ENCODE peak calls at places on chromosomes 13 and 19, in seven cellular contexts. One of them, this sample, is unnamed.

GRCh38 chr13:82739881-82740280 is 1142.4 kb downstream of the SLITRK1 start:
- DNase-seq in psoas muscle: no peak
- DNase-seq in left lung: no peak
- DNase-seq in heart left ventricle: no peak
- DNase-seq in heart right ventricle: no peak
- DNase-seq in stomach: no peak
- DNase-seq in MM.1S: no peak
- DNase-seq in this sample: no peak

GRCh38 chr19:13959962-13960862 is 7.9 kb downstream of the DCAF15 start:
- DNase-seq in heart right ventricle: no peak
- DNase-seq in psoas muscle: no peak
- DNase-seq in stomach: no peak
- DNase-seq in heart left ventricle: no peak
- DNase-seq in MM.1S: no peak
- DNase-seq in left lung: no peak
- DNase-seq in this sample: no peak

GRCh38 chr13:76663941-76664340 is 222.3 kb downstream of the KCTD12 start:
- DNase-seq in heart right ventricle: no peak
- DNase-seq in MM.1S: no peak
- DNase-seq in stomach: no peak
- DNase-seq in heart left ventricle: no peak
- DNase-seq in psoas muscle: no peak
- DNase-seq in left lung: no peak
- DNase-seq in this sample: no peak

GRCh38 chr19:48964205-48965032 is 690 bp upstream of the FTL start:
- DNase-seq in stomach: peak; percentile 56
- DNase-seq in psoas muscle: no peak
- DNase-seq in heart right ventricle: no peak
- DNase-seq in left lung: no peak
- DNase-seq in MM.1S: no peak
- DNase-seq in heart left ventricle: no peak
- DNase-seq in this sample: no peak

GRCh38 chr13:41496420-41497234 is 39.3 kb downstream of the RGCC start:
- DNase-seq in psoas muscle: no peak
- DNase-seq in left lung: no peak
- DNase-seq in heart left ventricle: no peak
- DNase-seq in heart right ventricle: no peak
- DNase-seq in MM.1S: peak; percentile 53
- DNase-seq in stomach: no peak
- DNase-seq in this sample: no peak

GRCh38 chr19:57321164-57321563 is 892 bp downstream of the ZNF543 start:
- DNase-seq in psoas muscle: no peak
- DNase-seq in heart right ventricle: no peak
- DNase-seq in MM.1S: no peak
- DNase-seq in heart left ventricle: no peak
- DNase-seq in left lung: no peak
- DNase-seq in stomach: no peak
- DNase-seq in this sample: no peak

GRCh38 chr13:43725460-43725859 is 61.3 kb downstream of the ENOX1 start:
- DNase-seq in heart left ventricle: no peak
- DNase-seq in MM.1S: no peak
- DNase-seq in stomach: no peak
- DNase-seq in heart right ventricle: no peak
- DNase-seq in left lung: no peak
- DNase-seq in psoas muscle: no peak
- DNase-seq in this sample: no peak

GRCh38 chr19:11137542-11138384 is 17.8 kb downstream of the SPC24 start:
- DNase-seq in psoas muscle: peak; percentile 83
- DNase-seq in stomach: peak; percentile 77
- DNase-seq in heart left ventricle: peak; percentile 89
- DNase-seq in left lung: peak; percentile 82
- DNase-seq in heart right ventricle: peak; percentile 79
- DNase-seq in MM.1S: peak; percentile 51
- DNase-seq in this sample: peak; percentile 76

GRCh38 chr19:21584532-21584931 is 79.1 kb downstream of the ZNF429 start:
- DNase-seq in MM.1S: no peak
- DNase-seq in stomach: no peak
- DNase-seq in left lung: no peak
- DNase-seq in psoas muscle: no peak
- DNase-seq in heart right ventricle: no peak
- DNase-seq in heart left ventricle: no peak
- DNase-seq in this sample: no peak

GRCh38 chr13:26042781-26043180 is 9.0 kb downstream of the SHISA2 start:
- DNase-seq in heart right ventricle: no peak
- DNase-seq in heart left ventricle: no peak
- DNase-seq in stomach: no peak
- DNase-seq in psoas muscle: no peak
- DNase-seq in MM.1S: no peak
- DNase-seq in left lung: no peak
- DNase-seq in this sample: no peak

GRCh38 chr13:41405367-41405766 is 52.0 kb upstream of the RGCC start:
- DNase-seq in left lung: no peak
- DNase-seq in heart right ventricle: no peak
- DNase-seq in heart left ventricle: no peak
- DNase-seq in psoas muscle: no peak
- DNase-seq in MM.1S: no peak
- DNase-seq in stomach: no peak
- DNase-seq in this sample: no peak

GRCh38 chr13:93776936-93777335 is 550.3 kb downstream of the GPC6 start:
- DNase-seq in heart left ventricle: no peak
- DNase-seq in left lung: no peak
- DNase-seq in psoas muscle: no peak
- DNase-seq in stomach: no peak
- DNase-seq in heart right ventricle: no peak
- DNase-seq in MM.1S: no peak
- DNase-seq in this sample: no peak

GRCh38 chr13:50537029-50537428 is 306.5 kb downstream of the DLEU7 start:
- DNase-seq in psoas muscle: no peak
- DNase-seq in heart left ventricle: no peak
- DNase-seq in MM.1S: no peak
- DNase-seq in stomach: no peak
- DNase-seq in heart right ventricle: no peak
- DNase-seq in left lung: no peak
- DNase-seq in this sample: no peak

GRCh38 chr13:76944457-76944856 is 3.9 kb upstream of the ACOD1 start:
- DNase-seq in heart right ventricle: no peak
- DNase-seq in heart left ventricle: no peak
- DNase-seq in left lung: no peak
- DNase-seq in stomach: no peak
- DNase-seq in MM.1S: no peak
- DNase-seq in psoas muscle: no peak
- DNase-seq in this sample: no peak

GRCh38 chr13:101217086-101217485 is 199.2 kb downstream of the NALCN start:
- DNase-seq in MM.1S: no peak
- DNase-seq in psoas muscle: no peak
- DNase-seq in heart right ventricle: no peak
- DNase-seq in stomach: no peak
- DNase-seq in heart left ventricle: no peak
- DNase-seq in left lung: no peak
- DNase-seq in this sample: no peak

GRCh38 chr13:113655358-113656014 is 2.5 kb downstream of the ATP4B start:
- DNase-seq in heart left ventricle: no peak
- DNase-seq in stomach: peak; percentile 10
- DNase-seq in MM.1S: no peak
- DNase-seq in psoas muscle: no peak
- DNase-seq in left lung: peak; percentile 19
- DNase-seq in heart right ventricle: no peak
- DNase-seq in this sample: no peak

GRCh38 chr19:4582112-4582553 is 22.6 kb upstream of the SEMA6B start:
- DNase-seq in MM.1S: no peak
- DNase-seq in stomach: no peak
- DNase-seq in left lung: no peak
- DNase-seq in heart left ventricle: no peak
- DNase-seq in psoas muscle: no peak
- DNase-seq in heart right ventricle: no peak
- DNase-seq in this sample: no peak

GRCh38 chr19:27716922-27717321 is 1496.0 kb downstream of the UQCRFS1 start:
- DNase-seq in stomach: no peak
- DNase-seq in MM.1S: no peak
- DNase-seq in psoas muscle: no peak
- DNase-seq in left lung: no peak
- DNase-seq in heart left ventricle: no peak
- DNase-seq in heart right ventricle: no peak
- DNase-seq in this sample: no peak

GRCh38 chr13:106033634-106034033 is 501.8 kb downstream of the EFNB2 start:
- DNase-seq in stomach: no peak
- DNase-seq in heart left ventricle: no peak
- DNase-seq in left lung: no peak
- DNase-seq in MM.1S: no peak
- DNase-seq in psoas muscle: no peak
- DNase-seq in heart right ventricle: no peak
- DNase-seq in this sample: no peak

GRCh38 chr13:35599385-35599784 is 122.9 kb upstream of the MAB21L1 start:
- DNase-seq in heart left ventricle: no peak
- DNase-seq in left lung: no peak
- DNase-seq in psoas muscle: no peak
- DNase-seq in heart right ventricle: no peak
- DNase-seq in stomach: no peak
- DNase-seq in MM.1S: no peak
- DNase-seq in this sample: no peak

GRCh38 chr19:47049307-47049700 is 880 bp upstream of the TMEM160 start:
- DNase-seq in MM.1S: no peak
- DNase-seq in stomach: no peak
- DNase-seq in heart left ventricle: no peak
- DNase-seq in heart right ventricle: no peak
- DNase-seq in psoas muscle: no peak
- DNase-seq in left lung: no peak
- DNase-seq in this sample: no peak

GRCh38 chr13:110874508-110874960 is 40.3 kb downstream of the ANKRD10 start:
- DNase-seq in stomach: peak; percentile 85
- DNase-seq in MM.1S: peak; percentile 60
- DNase-seq in psoas muscle: peak; percentile 86
- DNase-seq in heart left ventricle: peak; percentile 92
- DNase-seq in heart right ventricle: peak; percentile 89
- DNase-seq in left lung: peak; percentile 89
- DNase-seq in this sample: peak; percentile 31

GRCh38 chr13:75481176-75482069 is 546 bp downstream of the TBC1D4 start:
- DNase-seq in stomach: peak; percentile 34
- DNase-seq in MM.1S: peak; percentile 18
- DNase-seq in heart left ventricle: peak; percentile 73
- DNase-seq in psoas muscle: peak; percentile 45
- DNase-seq in left lung: peak; percentile 36
- DNase-seq in heart right ventricle: peak; percentile 46
- DNase-seq in this sample: peak; percentile 47

GRCh38 chr19:1754651-1755466 is 1.6 kb downstream of the ONECUT3 start:
- DNase-seq in psoas muscle: no peak
- DNase-seq in left lung: no peak
- DNase-seq in MM.1S: no peak
- DNase-seq in stomach: no peak
- DNase-seq in heart right ventricle: no peak
- DNase-seq in heart left ventricle: no peak
- DNase-seq in this sample: peak; percentile 19

GRCh38 chr13:100235311-100235901 is 146.5 kb downstream of the PCCA start:
- DNase-seq in heart right ventricle: no peak
- DNase-seq in heart left ventricle: no peak
- DNase-seq in stomach: no peak
- DNase-seq in MM.1S: peak; percentile 26
- DNase-seq in left lung: no peak
- DNase-seq in psoas muscle: no peak
- DNase-seq in this sample: peak; percentile 57

GRCh38 chr19:52296773-52297600 is at the start of gene ZNF480:
- DNase-seq in heart left ventricle: peak; percentile 94
- DNase-seq in left lung: peak; percentile 87
- DNase-seq in heart right ventricle: peak; percentile 89
- DNase-seq in psoas muscle: peak; percentile 89
- DNase-seq in stomach: peak; percentile 89
- DNase-seq in MM.1S: peak; percentile 78
- DNase-seq in this sample: peak; percentile 89
- TF ChIP-seq CTCF in heart left ventricle: peak; percentile 6
- TF ChIP-seq CTCF in left lung: no peak
- TF ChIP-seq CTCF in heart right ventricle: no peak
- TF ChIP-seq CTCF in psoas muscle: no peak
- TF ChIP-seq CTCF in stomach: no peak
- TF ChIP-seq CTCF in MM.1S: no peak
- TF ChIP-seq CTCF in this sample: no peak

DNA sequence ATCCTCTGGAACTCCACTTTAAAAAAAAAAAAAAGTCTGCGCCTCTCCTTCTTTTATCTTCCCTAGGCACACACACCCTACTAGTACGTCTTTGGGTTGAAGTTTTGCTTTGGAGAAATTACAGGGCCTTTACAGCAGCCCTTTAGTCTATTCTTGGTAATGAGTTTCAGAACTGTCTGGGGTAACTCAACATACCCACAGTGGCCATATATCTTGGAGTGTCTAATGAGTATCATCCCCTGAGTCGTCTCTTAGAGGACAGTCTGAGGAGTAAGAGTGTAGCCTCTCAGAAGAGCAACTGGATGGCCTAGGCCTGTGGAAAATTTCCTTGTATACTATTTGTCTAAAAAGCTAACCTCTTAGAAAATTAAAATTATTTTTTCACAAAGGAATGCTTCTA is 6.1 kb upstream of the ZNF681 start:
- DNase-seq in left lung: no peak
- DNase-seq in MM.1S: no peak
- DNase-seq in heart right ventricle: no peak
- DNase-seq in psoas muscle: no peak
- DNase-seq in stomach: no peak
- DNase-seq in heart left ventricle: no peak
- DNase-seq in this sample: no peak
- H3K4me3 ChIP-seq in left lung: no peak overlapping the region
- H3K4me3 ChIP-seq in MM.1S: no peak overlapping the region
- H3K4me3 ChIP-seq in heart right ventricle: no peak overlapping the region
- H3K4me3 ChIP-seq in psoas muscle: no peak overlapping the region
- H3K4me3 ChIP-seq in stomach: peak overlapping the region; percentile 68
- H3K4me3 ChIP-seq in heart left ventricle: no peak overlapping the region
- H3K4me3 ChIP-seq in this sample: no peak overlapping the region

DNA sequence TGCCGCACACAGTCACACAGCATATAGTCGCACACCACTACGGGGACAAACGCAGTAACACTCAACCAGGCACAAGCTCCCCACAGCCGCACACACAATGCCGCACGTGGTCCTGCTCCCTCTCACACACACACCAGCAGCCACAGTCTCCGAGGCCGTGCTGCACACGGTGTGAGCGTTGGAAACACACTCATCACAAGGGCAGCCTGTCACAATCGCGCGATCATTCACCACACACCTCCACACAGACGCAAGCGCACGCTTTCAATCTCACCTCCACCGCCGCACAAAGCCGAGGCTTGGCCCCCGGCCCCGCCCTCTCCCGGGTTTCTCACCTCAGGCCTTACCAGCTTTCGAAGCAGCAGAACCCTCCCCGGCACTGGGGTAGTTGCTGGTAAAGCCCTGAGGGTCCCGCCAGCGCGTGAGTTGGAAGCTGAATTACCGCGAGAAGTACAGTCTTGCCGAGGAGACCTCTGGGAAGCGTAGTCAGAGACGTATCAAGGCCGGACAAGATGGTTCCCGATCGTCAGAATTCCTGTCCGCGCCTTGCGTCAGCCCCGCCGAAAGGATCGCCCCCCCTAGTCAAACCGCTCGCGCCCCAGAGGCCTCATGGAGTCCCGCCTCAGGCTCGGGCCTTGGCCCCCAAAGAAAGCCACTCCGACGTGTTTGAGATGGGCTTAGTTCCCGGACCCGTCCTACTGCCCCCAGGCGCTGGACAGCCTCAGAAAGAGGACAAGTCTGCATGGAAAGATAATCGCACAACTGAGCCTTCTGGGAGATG is at the start of gene ZNF566:
- DNase-seq in left lung: peak; percentile 93
- DNase-seq in heart left ventricle: peak; percentile 92
- DNase-seq in psoas muscle: peak; percentile 89
- DNase-seq in MM.1S: peak; percentile 48
- DNase-seq in stomach: peak; percentile 87
- DNase-seq in heart right ventricle: peak; percentile 86
- DNase-seq in this sample: peak; percentile 99
- TF ChIP-seq CTCF in left lung: no peak
- TF ChIP-seq CTCF in heart left ventricle: no peak
- TF ChIP-seq CTCF in psoas muscle: no peak
- TF ChIP-seq CTCF in MM.1S: no peak
- TF ChIP-seq CTCF in stomach: no peak
- TF ChIP-seq CTCF in heart right ventricle: no peak
- TF ChIP-seq CTCF in this sample: no peak

GRCh38 chr19:33795370-33796163 is 1.1 kb upstream of the KCTD15 start:
- DNase-seq in stomach: peak; percentile 85
- DNase-seq in left lung: peak; percentile 85
- DNase-seq in psoas muscle: peak; percentile 80
- DNase-seq in heart right ventricle: peak; percentile 88
- DNase-seq in heart left ventricle: peak; percentile 93
- DNase-seq in MM.1S: no peak
- DNase-seq in this sample: peak; percentile 83
- H3K4me3 ChIP-seq in stomach: peak overlapping the region; percentile 88
- H3K4me3 ChIP-seq in left lung: peak overlapping the region; percentile 68
- H3K4me3 ChIP-seq in psoas muscle: peak overlapping the region; percentile 74
- H3K4me3 ChIP-seq in heart right ventricle: peak overlapping the region; percentile 93
- H3K4me3 ChIP-seq in heart left ventricle: peak overlapping the region; percentile 87
- H3K4me3 ChIP-seq in MM.1S: peak overlapping the region; percentile 31
- H3K4me3 ChIP-seq in this sample: peak overlapping the region; percentile 62